ENCODE peak calls at places on chromosomes 11 and 22, in four cellular contexts. Z is HT-29, Y is GM03348, A is T47D. O is an unnamed sample.

GRCh38 chr11:93626038-93626437 is 35.4 kb upstream of the CEP295 start:
- DNase-seq in Z (no peak), Y (no peak), A (no peak), O (no peak)

GRCh38 chr11:12410006-12410728 is 32.8 kb downstream of the PARVA start:
- DNase-seq in A (peak), Y (peak), Z (peak), O (peak)

GRCh38 chr11:1531418-1531817 is 40.7 kb downstream of the DUSP8 start:
- DNase-seq in A (no peak), Y (no peak), Z (no peak), O (no peak)

GRCh38 chr11:22624742-22625447 is 728 bp downstream of the FANCF start:
- DNase-seq in Z (peak), A (peak), Y (peak), O (peak)

GRCh38 chr11:75273989-75274391 is 33.4 kb downstream of the TPBGL start:
- DNase-seq in Y (no peak), A (no peak), Z (no peak), O (no peak)

GRCh38 chr11:69284081-69284511 is 9.9 kb upstream of the MYEOV start:
- DNase-seq in Y (no peak), Z (no peak), A (peak), O (no peak)

GRCh38 chr22:24466831-24467249 is 28.3 kb upstream of the UPB1 start:
- DNase-seq in A (peak), Y (peak), Z (no peak), O (peak)

GRCh38 chr11:119782673-119783072 is 53.7 kb upstream of the NECTIN1 start:
- DNase-seq in A (no peak), Y (peak), Z (no peak), O (no peak)

GRCh38 chr11:129625930-129626329 is 189.7 kb upstream of the TMEM45B start:
- DNase-seq in Y (no peak), Z (no peak), A (peak), O (no peak)

GRCh38 chr11:110434952-110435779 is 5.4 kb downstream of the FDX1 start:
- DNase-seq in Y (no peak), Z (peak), A (peak), O (peak)

GRCh38 chr11:126585388-126586302 is 230.2 kb downstream of the ST3GAL4 start:
- DNase-seq in A (peak), Z (peak), Y (peak), O (no peak)

GRCh38 chr11:120682026-120682649 is 170.6 kb downstream of the GRIK4 start:
- DNase-seq in Y (no peak), A (no peak), Z (no peak), O (no peak)

GRCh38 chr11:122984186-122985011 is 2.8 kb upstream of the BSX start:
- DNase-seq in A (no peak), Y (peak), Z (no peak), O (peak)

GRCh38 chr22:24697141-24697540 is 77.4 kb downstream of the PIWIL3 start:
- DNase-seq in Z (no peak), Y (no peak), A (no peak), O (no peak)

GRCh38 chr22:38754247-38755154 is 1.3 kb downstream of the SUN2 start:
- DNase-seq in Y (peak), A (peak), Z (peak), O (no peak)

GRCh38 chr22:19086944-19087343 is 35.3 kb downstream of the DGCR2 start:
- DNase-seq in A (no peak), Y (peak), Z (no peak), O (peak)